ENCODE peak calls at places on chromosomes 7 and 10, in four cellular contexts. D, L, V and G are unnamed samples.

GRCh38 chr7:95491634-95492314 is 6.0 kb downstream of the ASB4 start:
- DNase-seq in D (no peak), L (peak; percentile 19), V (peak; percentile 58), G (no peak)

GRCh38 chr7:131674131-131674530 is 117.7 kb upstream of the PODXL start:
- DNase-seq in D (no peak), L (no peak), V (no peak), G (no peak)

GRCh38 chr7:2688409-2689342 is 674 bp downstream of the AMZ1 start:
- DNase-seq in D (peak; percentile 53), L (no peak), V (no peak), G (peak; percentile 62)

GRCh38 chr7:51033722-51034530 is 251.2 kb upstream of the GRB10 start:
- DNase-seq in D (no peak), L (no peak), V (no peak), G (no peak)

GRCh38 chr7:73700070-73700423 is 16.6 kb downstream of the BUD23 start:
- DNase-seq in D (no peak), L (no peak), V (no peak), G (no peak)

GRCh38 chr7:55189447-55189760 is 170.6 kb downstream of the EGFR start:
- DNase-seq in D (no peak), L (no peak), V (no peak), G (no peak)

GRCh38 chr7:127859330-127859729 is 171.9 kb downstream of the LRRC4 start:
- DNase-seq in D (no peak), L (no peak), V (no peak), G (no peak)

GRCh38 chr7:42527004-42527403 is 290.0 kb upstream of the GLI3 start:
- DNase-seq in D (peak; percentile 14), L (no peak), V (no peak), G (no peak)

GRCh38 chr10:8418631-8419030 is 364.1 kb downstream of the GATA3 start:
- DNase-seq in D (no peak), L (no peak), V (no peak), G (no peak)

GRCh38 chr7:68720722-68721121 is 877.6 kb upstream of the AUTS2 start:
- DNase-seq in D (no peak), L (no peak), V (no peak), G (no peak)

GRCh38 chr7:20607216-20607615 is 8.3 kb upstream of the ABCB5 start:
- DNase-seq in D (no peak), L (no peak), V (no peak), G (no peak)

GRCh38 chr7:14766747-14767146 is 135.8 kb downstream of the DGKB start:
- DNase-seq in D (no peak), L (no peak), V (no peak), G (no peak)

GRCh38 chr10:112370424-112370819 is 3.5 kb upstream of the ACSL5 start:
- DNase-seq in D (no peak), L (no peak), V (no peak), G (no peak)

GRCh38 chr7:12385364-12385786 is 18.3 kb downstream of the VWDE start:
- DNase-seq in D (no peak), L (peak; percentile 36), V (no peak), G (no peak)

GRCh38 chr10:52029628-52030027 is 284.5 kb upstream of the DKK1 start:
- DNase-seq in D (no peak), L (no peak), V (no peak), G (no peak)

GRCh38 chr10:69242844-69243212 is 22.7 kb downstream of the HKDC1 start:
- DNase-seq in D (no peak), L (no peak), V (no peak), G (no peak)

GRCh38 chr7:147298611-147299043 is 1182.0 kb downstream of the CNTNAP2 start:
- DNase-seq in D (no peak), L (no peak), V (no peak), G (no peak)

GRCh38 chr7:9028012-9028411 is 594.6 kb downstream of the NXPH1 start:
- DNase-seq in D (no peak), L (no peak), V (no peak), G (no peak)

GRCh38 chr7:81684513-81685262 is 85.2 kb downstream of the HGF start:
- DNase-seq in D (no peak), L (no peak), V (peak; percentile 53), G (peak; percentile 74)

GRCh38 chr7:1758417-1758858 is 88.4 kb downstream of the ELFN1 start:
- DNase-seq in D (peak; percentile 49), L (no peak), V (peak; percentile 45), G (no peak)

GRCh38 chr10:86169506-86170254 is 196.9 kb downstream of the GRID1 start:
- DNase-seq in D (no peak), L (no peak), V (no peak), G (no peak)

GRCh38 chr7:90629306-90629918 is 33.3 kb downstream of the CDK14 start:
- DNase-seq in D (no peak), L (peak; percentile 16), V (peak; percentile 46), G (peak; percentile 45)
- TF ChIP-seq CBFB in D (no peak), L (no peak), V (no peak), G (no peak)

GRCh38 chr10:110637558-110638053 is 6.5 kb upstream of the RBM20 start:
- DNase-seq in D (no peak), L (no peak), V (no peak), G (no peak)
- TF ChIP-seq CBFB in D (no peak), L (no peak), V (no peak), G (no peak)

GRCh38 chr10:79102056-79102874 is 33.5 kb downstream of the ZMIZ1 start:
- DNase-seq in D (no peak), L (peak; percentile 56), V (no peak), G (no peak)
- TF ChIP-seq CBFB in D (no peak), L (no peak), V (no peak), G (no peak)

DNA sequence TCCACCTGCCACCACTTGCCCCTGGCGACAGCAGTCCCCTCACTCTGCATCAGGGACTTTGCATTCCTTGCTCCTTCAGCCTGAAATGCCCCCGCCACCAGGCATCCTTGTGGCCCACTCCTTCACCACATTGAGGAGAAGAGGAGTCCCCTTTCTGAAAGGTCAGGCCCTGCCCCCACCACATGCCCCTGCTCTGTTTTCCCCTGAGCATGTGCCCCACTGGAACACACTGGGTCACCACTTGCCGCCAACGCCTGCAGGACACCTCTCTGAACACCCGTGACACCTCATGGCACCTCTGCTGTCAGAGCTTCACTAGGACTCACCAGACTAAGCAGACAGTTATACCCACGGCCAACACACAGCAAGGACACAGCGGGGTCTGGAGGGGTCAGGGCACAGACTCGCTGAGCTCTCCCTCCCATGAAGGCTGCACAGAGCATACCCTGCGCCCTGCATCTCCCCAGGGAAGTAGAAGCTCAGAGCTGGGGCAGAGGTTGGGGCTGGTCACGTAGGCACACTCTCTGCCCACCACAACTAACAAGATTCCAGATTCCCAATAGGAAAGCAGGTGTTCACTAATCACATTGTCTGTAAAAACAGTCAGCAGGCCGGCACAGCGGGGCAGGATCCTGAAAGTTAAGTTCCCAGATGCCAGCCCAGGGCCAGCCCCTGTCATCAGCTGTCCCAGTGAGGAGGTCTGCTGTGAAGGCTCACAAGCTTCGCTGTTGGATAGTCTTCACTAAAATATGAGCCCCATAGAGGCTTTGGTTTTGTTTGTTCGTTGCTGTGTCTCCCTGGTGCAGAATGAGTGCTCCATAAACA is 5.8 kb upstream of the AOC1 start:
- DNase-seq in D (no peak), L (no peak), V (no peak), G (no peak)
- TF ChIP-seq CBFB in D (no peak), L (no peak), V (no peak), G (no peak)

GRCh38 chr10:14327535-14327934 is 3.2 kb downstream of the FRMD4A start:
- DNase-seq in D (no peak), L (no peak), V (no peak), G (no peak)

GRCh38 chr10:14328881-14329280 is 1.8 kb downstream of the FRMD4A start:
- DNase-seq in D (no peak), L (no peak), V (no peak), G (no peak)

GRCh38 chr10:14330390-14331071 is at the start of gene FRMD4A:
- DNase-seq in D (no peak), L (no peak), V (no peak), G (no peak)

GRCh38 chr10:14326581-14326980 is 4.1 kb downstream of the FRMD4A start:
- DNase-seq in D (no peak), L (no peak), V (no peak), G (no peak)

DNA sequence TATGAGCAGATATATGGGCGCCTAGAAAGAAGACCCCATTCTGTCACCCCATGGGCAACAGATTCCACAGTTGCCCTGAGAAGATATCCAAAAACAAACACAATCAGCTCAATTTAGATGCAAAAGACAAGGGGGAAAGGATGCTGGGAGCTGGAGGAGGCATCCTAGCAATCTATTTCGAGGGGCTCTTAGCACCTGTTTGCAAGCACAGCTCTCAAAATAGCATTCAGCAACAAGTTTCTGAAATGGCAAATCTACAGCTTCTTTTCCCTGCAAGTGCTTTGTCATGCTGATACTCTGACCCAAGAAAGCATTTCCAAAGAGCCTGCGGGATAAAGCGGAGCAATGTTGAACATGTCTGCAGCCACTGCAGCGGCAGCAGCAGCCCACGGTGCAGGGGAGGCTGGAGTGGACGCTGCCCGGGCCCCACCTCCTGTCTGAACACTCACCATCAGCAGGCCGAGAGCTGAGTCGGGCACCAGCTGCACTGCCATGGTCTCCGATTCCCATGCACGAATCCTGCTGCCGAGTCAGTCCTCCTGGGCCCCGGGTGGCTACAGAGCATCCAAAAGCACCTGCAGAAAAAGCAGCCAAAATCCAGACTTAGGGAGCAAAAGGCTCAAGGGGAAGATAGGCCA is 996 bp downstream of the FRMD4A start:
- DNase-seq in D (peak; percentile 40), L (no peak), V (no peak), G (no peak)
- TF ChIP-seq CBFB in D (no peak), L (no peak), V (no peak), G (no peak)

GRCh38 chr7:35336444-35336843 is 82.5 kb upstream of the TBX20 start:
- DNase-seq in D (no peak), L (no peak), V (no peak), G (no peak)
- TF ChIP-seq CBFB in D (no peak), L (no peak), V (no peak), G (no peak)

DNA sequence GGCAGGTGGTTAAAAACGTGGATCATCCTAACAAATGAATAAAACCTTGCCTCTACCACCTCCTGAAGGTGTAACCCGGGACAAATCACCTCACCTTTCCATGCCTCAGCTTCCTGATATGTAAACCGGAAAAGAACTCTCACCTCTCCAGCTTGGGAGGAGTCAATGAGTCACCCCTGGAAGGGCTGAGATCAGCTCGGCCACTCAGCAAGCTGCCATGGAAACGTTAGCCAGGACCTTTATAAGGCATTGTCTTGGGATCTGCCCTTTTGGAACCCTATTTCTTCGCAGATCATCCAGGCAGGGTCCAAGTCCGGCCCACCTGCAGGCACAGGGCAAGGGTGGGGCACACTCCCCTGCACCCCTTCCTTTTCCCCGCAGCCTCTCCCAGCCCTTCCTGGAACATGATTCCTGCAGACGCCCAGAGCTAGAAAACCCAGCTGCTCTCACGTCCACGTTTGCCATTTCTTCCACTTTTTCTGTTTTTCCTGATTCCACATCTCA is 81.6 kb upstream of the PFKP start:
- DNase-seq in D (no peak), L (no peak), V (no peak), G (no peak)
- TF ChIP-seq CBFB in D (no peak), L (no peak), V (no peak), G (no peak)

GRCh38 chr7:84188811-84189405 is 5.7 kb downstream of the SEMA3A start:
- DNase-seq in D (no peak), L (no peak), V (peak; percentile 6), G (no peak)
- TF ChIP-seq CBFB in D (no peak), L (no peak), V (no peak), G (no peak)